ENCODE peak calls at places on chromosomes 3 and 15, in five cellular contexts. One of them, this sample, is unnamed.

GRCh38 chr3:140420621-140421357 is 257.1 kb upstream of the TRIM42 start:
- DNase-seq in AG04450: peak; percentile 1
- DNase-seq in psoas muscle: no peak
- DNase-seq in AG09309: peak; percentile 7
- DNase-seq in gastrocnemius medialis: no peak
- DNase-seq in this sample: peak; percentile 18

GRCh38 chr3:51673181-51673801 is 2.2 kb downstream of the TEX264 start:
- DNase-seq in AG04450: no peak
- DNase-seq in psoas muscle: no peak
- DNase-seq in AG09309: no peak
- DNase-seq in gastrocnemius medialis: no peak
- DNase-seq in this sample: no peak

GRCh38 chr3:126313166-126313565 is 44.0 kb downstream of the KLF15 start:
- DNase-seq in AG04450: no peak
- DNase-seq in psoas muscle: no peak
- DNase-seq in AG09309: no peak
- DNase-seq in gastrocnemius medialis: no peak
- DNase-seq in this sample: no peak

GRCh38 chr3:28171962-28172361 is 69.5 kb upstream of the CMC1 start:
- DNase-seq in AG04450: no peak
- DNase-seq in psoas muscle: no peak
- DNase-seq in AG09309: no peak
- DNase-seq in gastrocnemius medialis: no peak
- DNase-seq in this sample: no peak

GRCh38 chr3:126307591-126308393 is 49.4 kb downstream of the KLF15 start:
- DNase-seq in AG04450: no peak
- DNase-seq in psoas muscle: no peak
- DNase-seq in AG09309: no peak
- DNase-seq in gastrocnemius medialis: no peak
- DNase-seq in this sample: no peak

GRCh38 chr3:156781310-156782230 is 44.6 kb upstream of the LEKR1 start:
- DNase-seq in AG04450: no peak
- DNase-seq in psoas muscle: no peak
- DNase-seq in AG09309: no peak
- DNase-seq in gastrocnemius medialis: no peak
- DNase-seq in this sample: no peak

GRCh38 chr3:50125541-50126286 is 29.4 kb upstream of the SEMA3F start:
- DNase-seq in AG04450: no peak
- DNase-seq in psoas muscle: no peak
- DNase-seq in AG09309: no peak
- DNase-seq in gastrocnemius medialis: no peak
- DNase-seq in this sample: no peak

GRCh38 chr15:89385596-89386242 is 51.1 kb upstream of the POLG start:
- DNase-seq in AG04450: no peak
- DNase-seq in psoas muscle: no peak
- DNase-seq in AG09309: no peak
- DNase-seq in gastrocnemius medialis: no peak
- DNase-seq in this sample: no peak

GRCh38 chr3:124467980-124468902 is 262.0 kb upstream of the UMPS start:
- DNase-seq in AG04450: no peak
- DNase-seq in psoas muscle: no peak
- DNase-seq in AG09309: no peak
- DNase-seq in gastrocnemius medialis: no peak
- DNase-seq in this sample: no peak

GRCh38 chr15:57387011-57387410 is 10.7 kb downstream of the CGNL1 start:
- DNase-seq in AG04450: no peak
- DNase-seq in psoas muscle: no peak
- DNase-seq in AG09309: no peak
- DNase-seq in gastrocnemius medialis: no peak
- DNase-seq in this sample: no peak

GRCh38 chr3:162780313-162780712 is 1283.7 kb downstream of the OTOL1 start:
- DNase-seq in AG04450: no peak
- DNase-seq in psoas muscle: no peak
- DNase-seq in AG09309: no peak
- DNase-seq in gastrocnemius medialis: no peak
- DNase-seq in this sample: no peak

GRCh38 chr15:71137138-71137518 is 21.9 kb downstream of the THSD4 start:
- DNase-seq in AG04450: no peak
- DNase-seq in psoas muscle: no peak
- DNase-seq in AG09309: no peak
- DNase-seq in gastrocnemius medialis: no peak
- DNase-seq in this sample: no peak

GRCh38 chr3:104907507-104907906 is 459.2 kb upstream of the ALCAM start:
- DNase-seq in AG04450: peak; percentile 58
- DNase-seq in psoas muscle: no peak
- DNase-seq in AG09309: peak; percentile 50
- DNase-seq in gastrocnemius medialis: no peak
- DNase-seq in this sample: no peak

GRCh38 chr3:185416513-185416912 is 53.6 kb downstream of the MAP3K13 start:
- DNase-seq in AG04450: no peak
- DNase-seq in psoas muscle: no peak
- DNase-seq in AG09309: no peak
- DNase-seq in gastrocnemius medialis: no peak
- DNase-seq in this sample: no peak
- TF ChIP-seq CTCF in AG04450: no peak
- TF ChIP-seq CTCF in psoas muscle: no peak
- TF ChIP-seq CTCF in AG09309: no peak
- TF ChIP-seq CTCF in gastrocnemius medialis: no peak
- TF ChIP-seq CTCF in this sample: no peak

GRCh38 chr3:13082677-13083076 is 9.4 kb upstream of the IQSEC1 start:
- DNase-seq in AG04450: no peak
- DNase-seq in psoas muscle: no peak
- DNase-seq in AG09309: no peak
- DNase-seq in gastrocnemius medialis: no peak
- DNase-seq in this sample: no peak

GRCh38 chr3:13085081-13085845 is 12.0 kb upstream of the IQSEC1 start:
- DNase-seq in AG04450: no peak
- DNase-seq in psoas muscle: no peak
- DNase-seq in AG09309: no peak
- DNase-seq in gastrocnemius medialis: no peak
- DNase-seq in this sample: no peak

GRCh38 chr3:13083254-13083653 is 10.0 kb upstream of the IQSEC1 start:
- DNase-seq in AG04450: no peak
- DNase-seq in psoas muscle: no peak
- DNase-seq in AG09309: no peak
- DNase-seq in gastrocnemius medialis: no peak
- DNase-seq in this sample: no peak

GRCh38 chr3:13085846-13086179 is 12.6 kb upstream of the IQSEC1 start:
- DNase-seq in AG04450: no peak
- DNase-seq in psoas muscle: no peak
- DNase-seq in AG09309: no peak
- DNase-seq in gastrocnemius medialis: no peak
- DNase-seq in this sample: no peak

DNA sequence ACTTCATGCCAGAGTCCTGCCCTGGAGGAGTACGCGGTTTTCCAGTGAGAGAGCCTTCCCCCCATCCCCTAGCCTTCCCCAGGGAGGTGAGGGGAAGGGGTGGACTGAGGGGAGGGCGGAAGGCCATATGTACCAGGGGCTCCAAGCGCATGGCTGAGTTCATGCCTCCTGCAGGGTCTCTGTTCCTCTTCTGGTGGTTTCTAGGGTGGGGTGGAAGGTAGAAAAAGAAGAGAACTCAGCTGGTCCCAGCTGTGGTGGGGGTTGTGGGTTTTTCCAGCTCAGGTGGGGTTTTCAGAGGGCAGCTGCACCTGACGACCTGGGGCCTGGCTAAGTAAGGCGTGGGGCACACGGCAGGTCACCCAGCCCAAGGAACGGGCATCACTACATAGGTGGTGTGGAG is 10.7 kb upstream of the IQSEC1 start:
- DNase-seq in AG04450: no peak
- DNase-seq in psoas muscle: no peak
- DNase-seq in AG09309: no peak
- DNase-seq in gastrocnemius medialis: no peak
- DNase-seq in this sample: no peak
- H3K4me3 ChIP-seq in AG04450: no peak overlapping the region
- H3K4me3 ChIP-seq in psoas muscle: no peak overlapping the region
- H3K4me3 ChIP-seq in AG09309: no peak overlapping the region
- H3K4me3 ChIP-seq in gastrocnemius medialis: no peak overlapping the region
- H3K4me3 ChIP-seq in this sample: no peak overlapping the region

DNA sequence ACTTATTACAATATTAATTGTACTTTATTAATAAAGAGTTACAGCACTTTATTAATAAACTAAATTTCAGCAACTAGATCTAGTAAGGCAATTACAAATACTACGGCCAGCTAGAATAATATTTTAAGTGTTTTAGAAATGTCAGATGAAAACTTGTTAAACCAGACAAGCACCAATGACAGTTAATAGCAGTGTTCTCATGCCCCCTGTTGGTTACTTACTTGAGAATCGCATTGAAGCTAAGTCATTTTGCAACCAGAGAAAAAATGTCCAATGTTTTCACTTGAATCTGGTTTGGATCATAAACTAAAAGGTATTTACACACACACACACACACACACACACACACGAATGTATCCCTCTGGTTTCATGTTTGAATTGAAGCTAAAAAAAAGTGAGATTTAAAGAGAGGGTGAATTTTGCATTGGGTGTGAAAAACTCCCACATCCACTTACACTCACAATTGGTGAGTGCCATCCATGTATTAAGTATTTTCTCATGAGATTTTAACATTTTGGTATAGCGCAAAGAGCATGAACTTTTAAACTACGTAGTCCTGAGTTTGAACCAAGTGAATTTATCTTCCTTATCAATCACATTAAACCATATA is 347.7 kb downstream of the ZBBX start:
- DNase-seq in AG04450: peak; percentile 41
- DNase-seq in psoas muscle: no peak
- DNase-seq in AG09309: no peak
- DNase-seq in gastrocnemius medialis: no peak
- DNase-seq in this sample: no peak
- TF ChIP-seq CTCF in AG04450: peak; percentile 67
- TF ChIP-seq CTCF in psoas muscle: no peak
- TF ChIP-seq CTCF in AG09309: peak; percentile 6
- TF ChIP-seq CTCF in gastrocnemius medialis: no peak
- TF ChIP-seq CTCF in this sample: peak; percentile 45

DNA sequence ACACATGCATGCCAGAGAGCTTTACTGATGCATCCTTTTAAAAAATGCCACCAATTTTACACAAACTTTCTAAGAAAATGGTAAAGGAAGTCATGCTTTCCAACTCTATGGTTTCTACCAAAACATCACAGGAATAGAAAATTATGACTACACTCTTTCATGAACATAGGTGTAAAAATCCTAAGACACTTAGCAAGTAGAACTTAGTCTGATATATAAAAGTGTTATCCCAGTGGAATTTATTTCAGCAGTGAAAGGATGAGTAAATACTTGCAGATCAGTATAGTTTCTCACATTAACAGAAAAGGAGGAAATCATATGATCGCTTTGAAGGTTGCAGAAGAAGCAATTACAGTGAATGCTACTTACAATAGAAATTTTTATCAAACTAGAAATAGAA is 43.4 kb downstream of the MCTP2 start:
- DNase-seq in AG04450: no peak
- DNase-seq in psoas muscle: no peak
- DNase-seq in AG09309: no peak
- DNase-seq in gastrocnemius medialis: no peak
- DNase-seq in this sample: no peak
- H3K4me3 ChIP-seq in AG04450: no peak overlapping the region
- H3K4me3 ChIP-seq in psoas muscle: no peak overlapping the region
- H3K4me3 ChIP-seq in AG09309: no peak overlapping the region
- H3K4me3 ChIP-seq in gastrocnemius medialis: no peak overlapping the region
- H3K4me3 ChIP-seq in this sample: no peak overlapping the region

GRCh38 chr3:34619990-34620389 is 821.6 kb downstream of the PDCD6IP start:
- DNase-seq in AG04450: no peak
- DNase-seq in psoas muscle: no peak
- DNase-seq in AG09309: no peak
- DNase-seq in gastrocnemius medialis: no peak
- DNase-seq in this sample: no peak
- TF ChIP-seq CTCF in AG04450: no peak
- TF ChIP-seq CTCF in psoas muscle: no peak
- TF ChIP-seq CTCF in AG09309: no peak
- TF ChIP-seq CTCF in gastrocnemius medialis: no peak
- TF ChIP-seq CTCF in this sample: no peak

This sample was measured in heart right ventricle.